ENCODE peak calls at places on chromosomes 3 and 15, in seven cellular contexts. One of them, this sample, is unnamed.

GRCh38 chr3:194964809-194965208 is 279.1 kb downstream of the FAM43A start:
- DNase-seq in mesendoderm: no peak
- DNase-seq in GM04503: no peak
- DNase-seq in HTR-8/SVneo: no peak
- DNase-seq in adipocyte: no peak
- DNase-seq in GM13976: no peak
- DNase-seq in iPS-NIHi11: no peak
- DNase-seq in this sample: peak; percentile 21

GRCh38 chr3:180351601-180352000 is 250.4 kb upstream of the TTC14 start:
- DNase-seq in mesendoderm: no peak
- DNase-seq in GM04503: no peak
- DNase-seq in HTR-8/SVneo: no peak
- DNase-seq in adipocyte: no peak
- DNase-seq in GM13976: no peak
- DNase-seq in iPS-NIHi11: no peak
- DNase-seq in this sample: no peak

GRCh38 chr3:191246628-191247027 is 47.6 kb downstream of the OSTN start:
- DNase-seq in mesendoderm: peak; percentile 77
- DNase-seq in GM04503: peak; percentile 59
- DNase-seq in HTR-8/SVneo: peak; percentile 41
- DNase-seq in adipocyte: peak; percentile 48
- DNase-seq in GM13976: no peak
- DNase-seq in iPS-NIHi11: no peak
- DNase-seq in this sample: no peak

GRCh38 chr3:23685484-23686258 is 120.1 kb upstream of the UBE2E1 start:
- DNase-seq in mesendoderm: no peak
- DNase-seq in GM04503: peak; percentile 98
- DNase-seq in HTR-8/SVneo: peak; percentile 88
- DNase-seq in adipocyte: peak; percentile 97
- DNase-seq in GM13976: no peak
- DNase-seq in iPS-NIHi11: peak; percentile 55
- DNase-seq in this sample: no peak

GRCh38 chr3:112056451-112056929 is 22.0 kb downstream of the TMPRSS7 start:
- DNase-seq in mesendoderm: no peak
- DNase-seq in GM04503: peak; percentile 18
- DNase-seq in HTR-8/SVneo: no peak
- DNase-seq in adipocyte: peak; percentile 48
- DNase-seq in GM13976: no peak
- DNase-seq in iPS-NIHi11: no peak
- DNase-seq in this sample: peak; percentile 64

GRCh38 chr3:46713898-46714552 is 3.6 kb downstream of the PRSS50 start:
- DNase-seq in mesendoderm: no peak
- DNase-seq in GM04503: no peak
- DNase-seq in HTR-8/SVneo: no peak
- DNase-seq in adipocyte: no peak
- DNase-seq in GM13976: peak; percentile 83
- DNase-seq in iPS-NIHi11: no peak
- DNase-seq in this sample: peak; percentile 70

GRCh38 chr3:106399208-106399607 is 530.4 kb upstream of the CBLB start:
- DNase-seq in mesendoderm: no peak
- DNase-seq in GM04503: no peak
- DNase-seq in HTR-8/SVneo: no peak
- DNase-seq in adipocyte: peak; percentile 44
- DNase-seq in GM13976: no peak
- DNase-seq in iPS-NIHi11: no peak
- DNase-seq in this sample: no peak

GRCh38 chr15:70569139-70569717 is 194.1 kb downstream of the UACA start:
- DNase-seq in mesendoderm: peak; percentile 48
- DNase-seq in GM04503: peak; percentile 68
- DNase-seq in HTR-8/SVneo: peak; percentile 87
- DNase-seq in adipocyte: peak; percentile 87
- DNase-seq in GM13976: no peak
- DNase-seq in iPS-NIHi11: peak; percentile 55
- DNase-seq in this sample: no peak

GRCh38 chr3:58048301-58048700 is 40.1 kb downstream of the FLNB start:
- DNase-seq in mesendoderm: peak; percentile 71
- DNase-seq in GM04503: no peak
- DNase-seq in HTR-8/SVneo: no peak
- DNase-seq in adipocyte: no peak
- DNase-seq in GM13976: no peak
- DNase-seq in iPS-NIHi11: no peak
- DNase-seq in this sample: peak; percentile 21

GRCh38 chr3:138408751-138409161 is 25.7 kb upstream of the ESYT3 start:
- DNase-seq in mesendoderm: peak; percentile 7
- DNase-seq in GM04503: no peak
- DNase-seq in HTR-8/SVneo: no peak
- DNase-seq in adipocyte: no peak
- DNase-seq in GM13976: no peak
- DNase-seq in iPS-NIHi11: no peak
- DNase-seq in this sample: no peak

GRCh38 chr3:13480340-13481318 is 523 bp downstream of the HDAC11 start:
- DNase-seq in mesendoderm: peak; percentile 38
- DNase-seq in GM04503: no peak
- DNase-seq in HTR-8/SVneo: peak; percentile 41
- DNase-seq in adipocyte: no peak
- DNase-seq in GM13976: no peak
- DNase-seq in iPS-NIHi11: no peak
- DNase-seq in this sample: peak; percentile 79

GRCh38 chr15:38254065-38254883 is 1.6 kb downstream of the SPRED1 start:
- DNase-seq in mesendoderm: peak; percentile 56
- DNase-seq in GM04503: peak; percentile 33
- DNase-seq in HTR-8/SVneo: no peak
- DNase-seq in adipocyte: peak; percentile 72
- DNase-seq in GM13976: no peak
- DNase-seq in iPS-NIHi11: no peak
- DNase-seq in this sample: peak; percentile 65

GRCh38 chr3:32175607-32176197 is 62.8 kb upstream of the CMTM8 start:
- DNase-seq in mesendoderm: peak; percentile 80
- DNase-seq in GM04503: no peak
- DNase-seq in HTR-8/SVneo: peak; percentile 57
- DNase-seq in adipocyte: peak; percentile 88
- DNase-seq in GM13976: peak; percentile 63
- DNase-seq in iPS-NIHi11: peak; percentile 73
- DNase-seq in this sample: peak; percentile 78

GRCh38 chr3:59535791-59536221 is 486.0 kb upstream of the CFAP20DC start:
- DNase-seq in mesendoderm: no peak
- DNase-seq in GM04503: no peak
- DNase-seq in HTR-8/SVneo: no peak
- DNase-seq in adipocyte: peak; percentile 54
- DNase-seq in GM13976: no peak
- DNase-seq in iPS-NIHi11: no peak
- DNase-seq in this sample: no peak

GRCh38 chr3:4748701-4749378 is 230.4 kb upstream of the BHLHE40 start:
- DNase-seq in mesendoderm: no peak
- DNase-seq in GM04503: no peak
- DNase-seq in HTR-8/SVneo: no peak
- DNase-seq in adipocyte: no peak
- DNase-seq in GM13976: no peak
- DNase-seq in iPS-NIHi11: no peak
- DNase-seq in this sample: no peak

GRCh38 chr15:63909819-63910437 is 76.2 kb upstream of the HERC1 start:
- DNase-seq in mesendoderm: no peak
- DNase-seq in GM04503: peak; percentile 64
- DNase-seq in HTR-8/SVneo: no peak
- DNase-seq in adipocyte: peak; percentile 83
- DNase-seq in GM13976: no peak
- DNase-seq in iPS-NIHi11: no peak
- DNase-seq in this sample: no peak

GRCh38 chr15:78204351-78205309 is 29.7 kb downstream of the ACSBG1 start:
- DNase-seq in mesendoderm: no peak
- DNase-seq in GM04503: no peak
- DNase-seq in HTR-8/SVneo: no peak
- DNase-seq in adipocyte: no peak
- DNase-seq in GM13976: no peak
- DNase-seq in iPS-NIHi11: no peak
- DNase-seq in this sample: no peak

GRCh38 chr3:72515915-72516314 is 332.3 kb downstream of the SHQ1 start:
- DNase-seq in mesendoderm: no peak
- DNase-seq in GM04503: no peak
- DNase-seq in HTR-8/SVneo: no peak
- DNase-seq in adipocyte: peak; percentile 14
- DNase-seq in GM13976: no peak
- DNase-seq in iPS-NIHi11: no peak
- DNase-seq in this sample: no peak

GRCh38 chr3:66469220-66469640 is 31.6 kb downstream of the LRIG1 start:
- DNase-seq in mesendoderm: no peak
- DNase-seq in GM04503: no peak
- DNase-seq in HTR-8/SVneo: no peak
- DNase-seq in adipocyte: no peak
- DNase-seq in GM13976: peak; percentile 68
- DNase-seq in iPS-NIHi11: no peak
- DNase-seq in this sample: no peak

GRCh38 chr3:20975221-20975620 is 775.8 kb downstream of the ZNF385D start:
- DNase-seq in mesendoderm: no peak
- DNase-seq in GM04503: no peak
- DNase-seq in HTR-8/SVneo: no peak
- DNase-seq in adipocyte: no peak
- DNase-seq in GM13976: no peak
- DNase-seq in iPS-NIHi11: no peak
- DNase-seq in this sample: no peak

GRCh38 chr15:88956263-88956662 is 43.1 kb upstream of the MFGE8 start:
- DNase-seq in mesendoderm: no peak
- DNase-seq in GM04503: no peak
- DNase-seq in HTR-8/SVneo: no peak
- DNase-seq in adipocyte: no peak
- DNase-seq in GM13976: no peak
- DNase-seq in iPS-NIHi11: no peak
- DNase-seq in this sample: no peak

GRCh38 chr3:55489804-55490132 is 2.7 kb upstream of the WNT5A start:
- DNase-seq in mesendoderm: peak; percentile 76
- DNase-seq in GM04503: no peak
- DNase-seq in HTR-8/SVneo: no peak
- DNase-seq in adipocyte: no peak
- DNase-seq in GM13976: no peak
- DNase-seq in iPS-NIHi11: no peak
- DNase-seq in this sample: no peak

GRCh38 chr3:87132801-87133200 is 94.3 kb upstream of the CHMP2B start:
- DNase-seq in mesendoderm: no peak
- DNase-seq in GM04503: peak; percentile 6
- DNase-seq in HTR-8/SVneo: no peak
- DNase-seq in adipocyte: peak; percentile 36
- DNase-seq in GM13976: no peak
- DNase-seq in iPS-NIHi11: no peak
- DNase-seq in this sample: no peak

This sample was measured in activated effector memory CD4-positive, alpha-beta T cell treated with anti-CD3 and anti-CD28 coated beads, Interleukin-2, amount 50 U/mL, for 16 hours.